ENCODE peak calls at places on chromosome 12, in nine cellular contexts. G is amniotic stem cell; B is T-helper 2 cell; J is Daoy; E is activated naive CD8-positive, alpha-beta T cell treated with anti-CD3 and anti-CD28 coated beads, Interleukin-2, amount 50 U/mL, for 24 hours; I is left cardiac atrium; T is ureter; W is nucleus accumbens; C is lung. S is an unnamed sample.

GRCh38 chr12:54207539-54208267 is 18.9 kb upstream of the SMUG1 start:
- DNase-seq in W (no peak), J (peak), T (peak), B (peak), G (no peak), I (peak), E (peak), C (peak), S (peak)

GRCh38 chr12:96336489-96336888 is 63.8 kb downstream of the CDK17 start:
- DNase-seq in I (no peak), W (no peak), J (no peak), B (no peak), G (no peak), E (no peak), T (no peak), C (no peak), S (no peak)

GRCh38 chr12:1691123-1692007 is 495 bp downstream of the ADIPOR2 start:
- DNase-seq in J (peak), W (no peak), B (no peak), T (no peak), C (peak), E (peak), G (peak), I (peak), S (peak)

GRCh38 chr12:78473136-78473535 is 391.4 kb upstream of the SYT1 start:
- DNase-seq in T (no peak), W (no peak), B (no peak), J (peak), I (no peak), C (no peak), E (no peak), G (no peak), S (no peak)

GRCh38 chr12:93813972-93814821 is 137.0 kb downstream of the CRADD start:
- DNase-seq in B (no peak), I (peak), G (no peak), W (peak), E (no peak), J (peak), T (peak), C (peak), S (no peak)

GRCh38 chr12:56315256-56315625 is 547 bp downstream of the CNPY2 start:
- DNase-seq in T (no peak), B (no peak), E (no peak), G (no peak), W (peak), J (no peak), C (no peak), I (no peak), S (no peak)

GRCh38 chr12:129903092-129903945 is 506 bp downstream of the TMEM132D start:
- DNase-seq in E (no peak), T (no peak), C (no peak), G (no peak), I (no peak), W (no peak), J (peak), B (no peak), S (no peak)

GRCh38 chr12:22803725-22804124 is 178.8 kb downstream of the ETNK1 start:
- DNase-seq in I (no peak), G (no peak), B (no peak), W (no peak), T (no peak), C (no peak), J (no peak), E (no peak), S (no peak)

GRCh38 chr12:132253698-132254480 is 75.5 kb downstream of the GALNT9 start:
- DNase-seq in T (no peak), E (no peak), B (no peak), I (peak), C (no peak), G (no peak), J (no peak), W (no peak), S (peak)

GRCh38 chr12:127143020-127143419 is 1124.0 kb upstream of the TMEM132C start:
- DNase-seq in E (no peak), I (no peak), T (no peak), J (no peak), G (no peak), B (no peak), W (no peak), C (no peak), S (peak)

GRCh38 chr12:113185180-113186032 is at the start of the genes DDX54 and RITA1:
- DNase-seq in T (peak), W (peak), J (peak), E (peak), I (peak), G (peak), B (peak), C (peak), S (peak)

GRCh38 chr12:128790221-128790620 is 33.5 kb downstream of the SLC15A4 start:
- DNase-seq in C (no peak), E (no peak), B (no peak), T (no peak), I (no peak), J (no peak), G (no peak), W (no peak), S (no peak)

GRCh38 chr12:117680311-117680710 is 288.5 kb downstream of the KSR2 start:
- DNase-seq in G (no peak), E (no peak), I (no peak), B (no peak), C (no peak), W (no peak), J (peak), T (no peak), S (no peak)

GRCh38 chr12:116152268-116152667 is 125.2 kb downstream of the MED13L start:
- DNase-seq in T (no peak), W (no peak), B (no peak), E (no peak), I (no peak), J (peak), G (peak), C (no peak), S (no peak)

GRCh38 chr12:6620137-6620884 is 13.1 kb upstream of the CHD4 start:
- DNase-seq in W (no peak), J (no peak), E (peak), I (peak), G (no peak), T (no peak), B (no peak), C (no peak), S (no peak)

GRCh38 chr12:131076277-131076676 is 122.6 kb downstream of the ADGRD1 start:
- DNase-seq in J (no peak), E (no peak), W (no peak), I (no peak), G (no peak), T (peak), B (no peak), C (no peak), S (no peak)

GRCh38 chr12:43835656-43836454 is at the start of gene TMEM117:
- DNase-seq in G (peak), T (peak), I (peak), B (peak), C (peak), E (peak), J (peak), W (peak), S (peak)

GRCh38 chr12:132174703-132175490 is 30.6 kb downstream of the NOC4L start:
- DNase-seq in B (no peak), I (peak), W (no peak), T (no peak), C (no peak), J (no peak), G (no peak), E (no peak), S (no peak)

GRCh38 chr12:89618113-89618862 is 90.3 kb downstream of the ATP2B1 start:
- DNase-seq in B (no peak), T (no peak), J (no peak), E (no peak), I (no peak), W (no peak), G (no peak), C (no peak), S (no peak)

GRCh38 chr12:121388421-121388981 is 11.4 kb upstream of the RNF34 start:
- DNase-seq in J (peak), I (no peak), E (no peak), G (no peak), B (no peak), C (no peak), T (no peak), W (no peak), S (no peak)

GRCh38 chr12:54259194-54260011 is 20.5 kb downstream of the CBX5 start:
- DNase-seq in B (no peak), W (peak), E (peak), J (peak), C (peak), I (peak), T (peak), G (peak), S (peak)

GRCh38 chr12:121808623-121809022 is 4.8 kb downstream of the SETD1B start:
- DNase-seq in I (peak), E (no peak), G (no peak), J (no peak), T (no peak), W (no peak), B (no peak), C (no peak), S (no peak)

GRCh38 chr12:51631591-51631990 is 40.6 kb downstream of the SCN8A start:
- DNase-seq in E (no peak), C (no peak), W (no peak), G (peak), J (peak), B (no peak), T (no peak), I (no peak), S (no peak)

GRCh38 chr12:86914716-86915115 is 658.5 kb upstream of the MGAT4C start:
- DNase-seq in E (no peak), G (peak), T (no peak), C (no peak), W (no peak), J (peak), I (no peak), B (no peak), S (no peak)

GRCh38 chr12:121723200-121723599 is 10.6 kb downstream of the TMEM120B start:
- DNase-seq in I (no peak), E (no peak), W (no peak), T (no peak), B (no peak), J (no peak), G (no peak), C (no peak), S (no peak)

S was measured in NCI-H774.